ENCODE peak calls at places on chromosomes 1 and 21, in seven cellular contexts. T is tibial artery, R is GM13977, V is Calu3, N is NCI-H69, A is NCI-H774, Y is fibroblast of gingiva. O is an unnamed sample.

GRCh38 chr21:36962098-36962780 is 4.2 kb downstream of the HLCS start:
- DNase-seq in T (no peak), R (no peak), V (no peak), N (no peak), A (no peak), Y (no peak), O (no peak)

GRCh38 chr1:171213559-171214454 is 28.7 kb downstream of the FMO2 start:
- DNase-seq in T (no peak), R (no peak), V (no peak), N (peak), A (no peak), Y (no peak), O (no peak)

GRCh38 chr1:241357366-241358305 is 631 bp upstream of the RGS7 start:
- DNase-seq in T (no peak), R (no peak), V (no peak), N (no peak), A (no peak), Y (peak), O (no peak)

GRCh38 chr1:110032327-110032726 is 2.1 kb upstream of the STRIP1 start:
- DNase-seq in T (no peak), R (no peak), V (no peak), N (no peak), A (no peak), Y (no peak), O (no peak)

GRCh38 chr1:209714338-209714737 is 9.7 kb downstream of the HSD11B1 start:
- DNase-seq in T (no peak), R (no peak), V (no peak), N (no peak), A (no peak), Y (no peak), O (no peak)

GRCh38 chr1:31931241-31932225 is 6.6 kb downstream of the PTP4A2 start:
- DNase-seq in T (no peak), R (no peak), V (no peak), N (peak), A (peak), Y (peak), O (no peak)

GRCh38 chr1:223834660-223835263 is 11.0 kb downstream of the TP53BP2 start:
- DNase-seq in T (no peak), R (no peak), V (no peak), N (no peak), A (no peak), Y (peak), O (no peak)

GRCh38 chr1:204716687-204717086 is 31.1 kb upstream of the LRRN2 start:
- DNase-seq in T (no peak), R (no peak), V (no peak), N (no peak), A (no peak), Y (no peak), O (no peak)

GRCh38 chr1:204130989-204131892 is 20.6 kb downstream of the ETNK2 start:
- DNase-seq in T (peak), R (no peak), V (peak), N (peak), A (no peak), Y (peak), O (peak)

GRCh38 chr1:46569116-46569515 is 17.7 kb upstream of the KNCN start:
- DNase-seq in T (no peak), R (no peak), V (no peak), N (no peak), A (no peak), Y (no peak), O (no peak)

GRCh38 chr1:33326690-33327300 is 5.9 kb upstream of the A3GALT2 start:
- DNase-seq in T (no peak), R (no peak), V (no peak), N (no peak), A (no peak), Y (no peak), O (peak)

GRCh38 chr1:22850681-22851080 is 122.0 kb downstream of the LACTBL1 start:
- DNase-seq in T (peak), R (no peak), V (no peak), N (peak), A (no peak), Y (peak), O (peak)

GRCh38 chr1:179883040-179883501 is 986 bp downstream of the TOR1AIP1 start:
- DNase-seq in T (no peak), R (peak), V (no peak), N (no peak), A (no peak), Y (no peak), O (no peak)

GRCh38 chr21:16072176-16072575 is 342.4 kb downstream of the USP25 start:
- DNase-seq in T (no peak), R (no peak), V (no peak), N (no peak), A (no peak), Y (no peak), O (no peak)

GRCh38 chr1:33347650-33347992 is 26.7 kb upstream of the A3GALT2 start:
- DNase-seq in T (no peak), R (no peak), V (no peak), N (peak), A (no peak), Y (peak), O (peak)

GRCh38 chr1:19710825-19711611 is 46.3 kb downstream of the HTR6 start:
- DNase-seq in T (no peak), R (peak), V (no peak), N (no peak), A (no peak), Y (no peak), O (no peak)

GRCh38 chr1:97581614-97582051 is 339.2 kb downstream of the DPYD start:
- DNase-seq in T (no peak), R (no peak), V (no peak), N (no peak), A (no peak), Y (peak), O (no peak)

GRCh38 chr1:28190337-28190979 is 14.0 kb upstream of the PTAFR start:
- DNase-seq in T (no peak), R (no peak), V (no peak), N (no peak), A (no peak), Y (no peak), O (no peak)

GRCh38 chr1:226481133-226481532 is 67.4 kb upstream of the STUM start:
- DNase-seq in T (no peak), R (no peak), V (no peak), N (no peak), A (no peak), Y (no peak), O (no peak)

GRCh38 chr21:16551101-16551695 is 821.4 kb downstream of the USP25 start:
- DNase-seq in T (no peak), R (no peak), V (no peak), N (no peak), A (no peak), Y (no peak), O (no peak)